ENCODE peak calls at places on chromosomes 13 and 19, in seven cellular contexts. C is A549; E is ascending aorta; K is foreskin keratinocyte; P is stimulated activated CD4-positive, alpha-beta T cell treated with anti-CD3 and anti-CD28 coated beads, Interleukin-1b, Interleukin-23, amount 100 ng/mL, for 4 hours; O is GM03348; H is RWPE1. B is an unnamed sample.

GRCh38 chr13:90084684-90085290 is 1262.7 kb upstream of the MIR17HG start:
- DNase-seq in C (no peak), E (no peak), K (no peak), P (no peak), O (peak), H (no peak), B (no peak)

GRCh38 chr13:78997902-78998654 is 339.1 kb upstream of the OBI1 start:
- DNase-seq in C (no peak), E (no peak), K (no peak), P (no peak), O (no peak), H (no peak), B (peak)

GRCh38 chr19:49930483-49931011 is 1.2 kb upstream of the NUP62 start:
- DNase-seq in C (peak), E (no peak), K (no peak), P (no peak), O (peak), H (peak), B (no peak)

GRCh38 chr13:98184796-98185195 is 7.7 kb upstream of the RNF113B start:
- DNase-seq in C (no peak), E (no peak), K (no peak), P (no peak), O (peak), H (no peak), B (no peak)

GRCh38 chr13:78160793-78161192 is 242.2 kb upstream of the EDNRB start:
- DNase-seq in C (no peak), E (no peak), K (no peak), P (no peak), O (peak), H (no peak), B (no peak)

GRCh38 chr13:21124853-21125252 is 51.5 kb downstream of the SKA3 start:
- DNase-seq in C (peak), E (no peak), K (no peak), P (no peak), O (no peak), H (no peak), B (peak)

GRCh38 chr13:43730642-43731041 is 56.1 kb downstream of the ENOX1 start:
- DNase-seq in C (no peak), E (no peak), K (peak), P (no peak), O (peak), H (no peak), B (no peak)

GRCh38 chr19:41957838-41958366 is 1.2 kb downstream of the RABAC1 start:
- DNase-seq in C (peak), E (peak), K (peak), P (no peak), O (peak), H (peak), B (peak)

GRCh38 chr19:44303976-44304568 is 753 bp downstream of the ZNF235 start:
- DNase-seq in C (peak), E (no peak), K (no peak), P (no peak), O (peak), H (peak), B (peak)

GRCh38 chr13:59452189-59452588 is 711.5 kb downstream of the DIAPH3 start:
- DNase-seq in C (no peak), E (no peak), K (no peak), P (no peak), O (no peak), H (no peak), B (peak)

GRCh38 chr19:2332341-2333026 is 4.0 kb downstream of the SPPL2B start:
- DNase-seq in C (no peak), E (no peak), K (no peak), P (no peak), O (no peak), H (no peak), B (no peak)

GRCh38 chr19:45753548-45753947 is 15.5 kb downstream of the SIX5 start:
- DNase-seq in C (no peak), E (no peak), K (no peak), P (no peak), O (no peak), H (no peak), B (peak)

GRCh38 chr19:10193666-10194499 is 870 bp downstream of the DNMT1 start:
- DNase-seq in C (peak), E (peak), K (peak), P (no peak), O (peak), H (peak), B (peak)

GRCh38 chr19:45638930-45639729 is at the start of gene EML2:
- DNase-seq in C (peak), E (peak), K (no peak), P (peak), O (peak), H (peak), B (peak)

GRCh38 chr19:11377756-11378155 is 3.3 kb downstream of the SWSAP1 start:
- DNase-seq in C (no peak), E (no peak), K (no peak), P (no peak), O (no peak), H (no peak), B (no peak)

GRCh38 chr13:93477238-93477637 is 250.6 kb downstream of the GPC6 start:
- DNase-seq in C (no peak), E (no peak), K (no peak), P (no peak), O (peak), H (no peak), B (no peak)

GRCh38 chr13:74450976-74451375 is 316.8 kb upstream of the KLF12 start:
- DNase-seq in C (no peak), E (no peak), K (no peak), P (no peak), O (peak), H (no peak), B (no peak)

GRCh38 chr19:7595466-7596133 is at the start of gene CAMSAP3:
- DNase-seq in C (no peak), E (no peak), K (no peak), P (peak), O (peak), H (no peak), B (peak)

GRCh38 chr13:103852036-103852435 is 785.8 kb upstream of the SLC10A2 start:
- DNase-seq in C (no peak), E (no peak), K (no peak), P (no peak), O (no peak), H (no peak), B (peak)

GRCh38 chr19:34041922-34042521 is 130.3 kb upstream of the LSM14A start:
- DNase-seq in C (peak), E (peak), K (no peak), P (peak), O (peak), H (no peak), B (peak)

GRCh38 chr13:99421758-99422555 is 79.3 kb upstream of the TM9SF2 start:
- DNase-seq in C (no peak), E (peak), K (no peak), P (no peak), O (no peak), H (no peak), B (no peak)

GRCh38 chr13:76722782-76723181 is 163.4 kb downstream of the KCTD12 start:
- DNase-seq in C (no peak), E (no peak), K (no peak), P (no peak), O (no peak), H (no peak), B (no peak)

GRCh38 chr13:47337781-47338507 is 441.1 kb upstream of the HTR2A start:
- DNase-seq in C (no peak), E (no peak), K (no peak), P (no peak), O (peak), H (no peak), B (peak)

GRCh38 chr19:3270908-3271307 is 46.4 kb downstream of the CELF5 start:
- DNase-seq in C (peak), E (no peak), K (no peak), P (peak), O (no peak), H (peak), B (peak)

GRCh38 chr19:17575871-17576757 is 20.7 kb downstream of the COLGALT1 start:
- DNase-seq in C (peak), E (no peak), K (no peak), P (no peak), O (no peak), H (no peak), B (peak)

GRCh38 chr13:34161829-34162544 is 344.0 kb downstream of the RFC3 start:
- DNase-seq in C (peak), E (no peak), K (no peak), P (no peak), O (peak), H (peak), B (peak)

GRCh38 chr19:16867211-16867610 is 21.6 kb upstream of the F2RL3 start:
- DNase-seq in C (no peak), E (no peak), K (no peak), P (no peak), O (no peak), H (peak), B (no peak)

GRCh38 chr19:32676186-32676894 is 692 bp downstream of the RGS9BP start:
- DNase-seq in C (peak), E (no peak), K (peak), P (no peak), O (no peak), H (no peak), B (peak)

GRCh38 chr13:70088926-70089325 is 18.7 kb upstream of the ATXN8OS start:
- DNase-seq in C (no peak), E (no peak), K (no peak), P (no peak), O (no peak), H (no peak), B (no peak)

GRCh38 chr13:93552596-93552995 is 326.0 kb downstream of the GPC6 start:
- DNase-seq in C (no peak), E (no peak), K (no peak), P (no peak), O (no peak), H (no peak), B (peak)

GRCh38 chr19:15529774-15530372 is 21.5 kb downstream of the CYP4F22 start:
- DNase-seq in C (peak), E (no peak), K (peak), P (no peak), O (no peak), H (no peak), B (no peak)

GRCh38 chr13:24921881-24922280 is 157.9 kb downstream of the RNF17 start:
- DNase-seq in C (no peak), E (no peak), K (no peak), P (no peak), O (no peak), H (peak), B (no peak)

GRCh38 chr19:39953915-39954314 is 17.1 kb upstream of the PSMC4 start:
- DNase-seq in C (no peak), E (peak), K (no peak), P (no peak), O (no peak), H (no peak), B (no peak)

GRCh38 chr13:23833733-23834611 is 55.2 kb downstream of the MIPEP start:
- DNase-seq in C (no peak), E (no peak), K (no peak), P (no peak), O (no peak), H (no peak), B (no peak)

GRCh38 chr19:10612515-10613119 is 12.7 kb upstream of the SLC44A2 start:
- DNase-seq in C (no peak), E (peak), K (no peak), P (no peak), O (peak), H (no peak), B (no peak)

GRCh38 chr19:50510121-50510670 is 795 bp downstream of the JOSD2 start:
- DNase-seq in C (no peak), E (no peak), K (no peak), P (no peak), O (peak), H (no peak), B (no peak)

GRCh38 chr19:15288146-15288963 is 44.0 kb downstream of the BRD4 start:
- DNase-seq in C (no peak), E (no peak), K (no peak), P (no peak), O (peak), H (no peak), B (peak)

GRCh38 chr13:107441279-107441678 is 774.1 kb downstream of the LIG4 start:
- DNase-seq in C (no peak), E (no peak), K (no peak), P (no peak), O (no peak), H (peak), B (no peak)